ENCODE peak calls at places on chromosomes 5 and 9, in seven cellular contexts. One of them, this sample, is unnamed.

GRCh38 chr5:132221781-132222648 is 5.6 kb downstream of the P4HA2 start:
- DNase-seq in A673: no peak
- DNase-seq in AG20443: peak
- DNase-seq in activated naive CD4-positive, alpha-beta T cell treated with Interleukin-2 at 50 U/mL for 16 hours: no peak
- DNase-seq in stimulated activated CD4-positive, alpha-beta T cell treated with anti-CD3 and anti-CD28 coated beads, Interleukin-4, amount 100 ng/mL, for 24 hours: no peak
- DNase-seq in GDM1: no peak
- DNase-seq in iPS-NIHi11: no peak
- DNase-seq in this sample: no peak

GRCh38 chr5:33753704-33754103 is 138.1 kb downstream of the ADAMTS12 start:
- DNase-seq in A673: no peak
- DNase-seq in AG20443: no peak
- DNase-seq in activated naive CD4-positive, alpha-beta T cell treated with Interleukin-2 at 50 U/mL for 16 hours: no peak
- DNase-seq in stimulated activated CD4-positive, alpha-beta T cell treated with anti-CD3 and anti-CD28 coated beads, Interleukin-4, amount 100 ng/mL, for 24 hours: no peak
- DNase-seq in GDM1: no peak
- DNase-seq in iPS-NIHi11: no peak
- DNase-seq in this sample: no peak

GRCh38 chr9:3478549-3478953 is 47.2 kb downstream of the RFX3 start:
- DNase-seq in A673: peak
- DNase-seq in AG20443: no peak
- DNase-seq in activated naive CD4-positive, alpha-beta T cell treated with Interleukin-2 at 50 U/mL for 16 hours: no peak
- DNase-seq in stimulated activated CD4-positive, alpha-beta T cell treated with anti-CD3 and anti-CD28 coated beads, Interleukin-4, amount 100 ng/mL, for 24 hours: no peak
- DNase-seq in GDM1: no peak
- DNase-seq in iPS-NIHi11: peak
- DNase-seq in this sample: no peak

GRCh38 chr5:12250454-12250853 is 346.2 kb upstream of the CTNND2 start:
- DNase-seq in A673: no peak
- DNase-seq in AG20443: no peak
- DNase-seq in activated naive CD4-positive, alpha-beta T cell treated with Interleukin-2 at 50 U/mL for 16 hours: no peak
- DNase-seq in stimulated activated CD4-positive, alpha-beta T cell treated with anti-CD3 and anti-CD28 coated beads, Interleukin-4, amount 100 ng/mL, for 24 hours: no peak
- DNase-seq in GDM1: no peak
- DNase-seq in iPS-NIHi11: peak
- DNase-seq in this sample: no peak

GRCh38 chr5:126354012-126354856 is 69.0 kb upstream of the GRAMD2B start:
- DNase-seq in A673: peak
- DNase-seq in AG20443: peak
- DNase-seq in activated naive CD4-positive, alpha-beta T cell treated with Interleukin-2 at 50 U/mL for 16 hours: no peak
- DNase-seq in stimulated activated CD4-positive, alpha-beta T cell treated with anti-CD3 and anti-CD28 coated beads, Interleukin-4, amount 100 ng/mL, for 24 hours: no peak
- DNase-seq in GDM1: no peak
- DNase-seq in iPS-NIHi11: peak
- DNase-seq in this sample: no peak

GRCh38 chr9:128714586-128715435 is 9.1 kb downstream of the ZDHHC12 start:
- DNase-seq in A673: no peak
- DNase-seq in AG20443: no peak
- DNase-seq in activated naive CD4-positive, alpha-beta T cell treated with Interleukin-2 at 50 U/mL for 16 hours: no peak
- DNase-seq in stimulated activated CD4-positive, alpha-beta T cell treated with anti-CD3 and anti-CD28 coated beads, Interleukin-4, amount 100 ng/mL, for 24 hours: no peak
- DNase-seq in GDM1: no peak
- DNase-seq in iPS-NIHi11: no peak
- DNase-seq in this sample: peak

GRCh38 chr5:168486136-168486879 is at the start of gene RARS1:
- DNase-seq in A673: peak
- DNase-seq in AG20443: peak
- DNase-seq in activated naive CD4-positive, alpha-beta T cell treated with Interleukin-2 at 50 U/mL for 16 hours: peak
- DNase-seq in stimulated activated CD4-positive, alpha-beta T cell treated with anti-CD3 and anti-CD28 coated beads, Interleukin-4, amount 100 ng/mL, for 24 hours: peak
- DNase-seq in GDM1: peak
- DNase-seq in iPS-NIHi11: peak
- DNase-seq in this sample: peak

GRCh38 chr5:134438268-134438622 is 26.6 kb upstream of the CDKN2AIPNL start:
- DNase-seq in A673: no peak
- DNase-seq in AG20443: peak
- DNase-seq in activated naive CD4-positive, alpha-beta T cell treated with Interleukin-2 at 50 U/mL for 16 hours: no peak
- DNase-seq in stimulated activated CD4-positive, alpha-beta T cell treated with anti-CD3 and anti-CD28 coated beads, Interleukin-4, amount 100 ng/mL, for 24 hours: no peak
- DNase-seq in GDM1: no peak
- DNase-seq in iPS-NIHi11: no peak
- DNase-seq in this sample: no peak

GRCh38 chr5:760363-761205 is 23.9 kb downstream of the ZDHHC11B start:
- DNase-seq in A673: no peak
- DNase-seq in AG20443: peak
- DNase-seq in activated naive CD4-positive, alpha-beta T cell treated with Interleukin-2 at 50 U/mL for 16 hours: no peak
- DNase-seq in stimulated activated CD4-positive, alpha-beta T cell treated with anti-CD3 and anti-CD28 coated beads, Interleukin-4, amount 100 ng/mL, for 24 hours: no peak
- DNase-seq in GDM1: no peak
- DNase-seq in iPS-NIHi11: peak
- DNase-seq in this sample: peak

GRCh38 chr9:128159073-128159783 is 837 bp upstream of the BBLN start:
- DNase-seq in A673: no peak
- DNase-seq in AG20443: no peak
- DNase-seq in activated naive CD4-positive, alpha-beta T cell treated with Interleukin-2 at 50 U/mL for 16 hours: peak
- DNase-seq in stimulated activated CD4-positive, alpha-beta T cell treated with anti-CD3 and anti-CD28 coated beads, Interleukin-4, amount 100 ng/mL, for 24 hours: peak
- DNase-seq in GDM1: peak
- DNase-seq in iPS-NIHi11: no peak
- DNase-seq in this sample: no peak

GRCh38 chr5:77167695-77168111 is 42.8 kb upstream of the PDE8B start:
- DNase-seq in A673: peak
- DNase-seq in AG20443: peak
- DNase-seq in activated naive CD4-positive, alpha-beta T cell treated with Interleukin-2 at 50 U/mL for 16 hours: no peak
- DNase-seq in stimulated activated CD4-positive, alpha-beta T cell treated with anti-CD3 and anti-CD28 coated beads, Interleukin-4, amount 100 ng/mL, for 24 hours: no peak
- DNase-seq in GDM1: no peak
- DNase-seq in iPS-NIHi11: no peak
- DNase-seq in this sample: no peak

GRCh38 chr9:114311571-114312512 is 11.1 kb upstream of the ORM1 start:
- DNase-seq in A673: no peak
- DNase-seq in AG20443: peak
- DNase-seq in activated naive CD4-positive, alpha-beta T cell treated with Interleukin-2 at 50 U/mL for 16 hours: no peak
- DNase-seq in stimulated activated CD4-positive, alpha-beta T cell treated with anti-CD3 and anti-CD28 coated beads, Interleukin-4, amount 100 ng/mL, for 24 hours: no peak
- DNase-seq in GDM1: no peak
- DNase-seq in iPS-NIHi11: no peak
- DNase-seq in this sample: no peak

This sample was measured in H9.